ENCODE peak calls at places on chromosomes 13 and 19, in ten cellular contexts. Q, T, F, J, P, R, G, Y, K and M are unnamed samples.
A peak's percentile ranks its signal among the peaks of the same experiment; 100 is the strongest.

GRCh38 chr13:111371211-111371610 is 50.8 kb downstream of the TEX29 start:
- DNase-seq in R (no peak), Y (no peak), Q (no peak), F (no peak), K (no peak), G (peak; percentile 2), P (no peak), J (no peak), T (no peak), M (no peak)

GRCh38 chr13:50222569-50223332 is 207.5 kb downstream of the KCNRG start:
- DNase-seq in G (peak; percentile 95), J (peak; percentile 82), K (peak; percentile 7), Y (peak; percentile 95), P (no peak), T (no peak), Q (peak; percentile 84), R (peak; percentile 82), F (peak; percentile 35), M (peak; percentile 66)

GRCh38 chr19:32018014-32018413 is 327.4 kb upstream of the ZNF507 start:
- DNase-seq in Q (no peak), J (peak; percentile 9), R (peak; percentile 8), F (no peak), T (no peak), Y (peak; percentile 94), P (peak; percentile 8), K (no peak), G (no peak), M (no peak)

GRCh38 chr13:99282264-99283231 is 24.4 kb upstream of the GPR18 start:
- DNase-seq in K (no peak), T (no peak), J (no peak), P (no peak), Y (no peak), R (no peak), G (no peak), F (no peak), Q (no peak), M (no peak)

GRCh38 chr13:97853550-97853949 is 99.9 kb upstream of the IPO5 start:
- DNase-seq in T (no peak), J (peak; percentile 21), R (no peak), P (no peak), Y (no peak), Q (no peak), K (no peak), G (peak; percentile 14), F (no peak), M (peak; percentile 59)

GRCh38 chr13:49410006-49410405 is 33.9 kb downstream of the CAB39L start:
- DNase-seq in P (no peak), Q (no peak), J (no peak), Y (peak; percentile 0), T (no peak), G (no peak), R (no peak), F (no peak), K (peak; percentile 41), M (no peak)

GRCh38 chr19:54448037-54448773 is 794 bp upstream of the LENG8 start:
- DNase-seq in R (no peak), G (peak; percentile 66), Q (no peak), F (no peak), T (no peak), P (no peak), Y (peak; percentile 47), J (no peak), K (peak; percentile 34), M (peak; percentile 54)

GRCh38 chr13:99977912-99978780 is 3.4 kb upstream of the ZIC2 start:
- DNase-seq in F (no peak), J (no peak), K (no peak), Y (no peak), G (no peak), Q (peak; percentile 50), P (no peak), T (no peak), R (no peak), M (no peak)

GRCh38 chr13:32252812-32253440 is 62.2 kb downstream of the ZAR1L start:
- DNase-seq in P (no peak), Y (no peak), Q (no peak), R (no peak), F (no peak), G (no peak), J (no peak), T (no peak), K (no peak), M (no peak)

GRCh38 chr13:102901615-102902305 is 55.9 kb downstream of the ERCC5 start:
- DNase-seq in F (no peak), T (no peak), G (no peak), P (no peak), Q (no peak), K (no peak), Y (no peak), J (no peak), R (no peak), M (peak; percentile 5)

GRCh38 chr19:38932425-38933179 is 1.9 kb downstream of the MRPS12 start:
- DNase-seq in Q (no peak), K (peak; percentile 25), G (peak; percentile 44), R (no peak), F (no peak), Y (peak; percentile 30), J (no peak), T (no peak), P (no peak), M (peak; percentile 6)

GRCh38 chr13:70188567-70188966 is 80.3 kb upstream of the KLHL1 start:
- DNase-seq in T (no peak), Y (no peak), Q (no peak), K (peak; percentile 54), F (no peak), R (no peak), J (no peak), G (no peak), P (no peak), M (no peak)

GRCh38 chr13:75319244-75319643 is 162.7 kb downstream of the TBC1D4 start:
- DNase-seq in K (no peak), G (no peak), R (no peak), P (no peak), T (no peak), J (no peak), F (no peak), Y (no peak), Q (no peak), M (peak; percentile 57)

GRCh38 chr13:36891752-36892151 is 28.3 kb downstream of the SMAD9 start:
- DNase-seq in R (no peak), P (no peak), Y (no peak), J (peak; percentile 86), G (peak; percentile 49), Q (no peak), T (no peak), K (no peak), F (no peak), M (no peak)

GRCh38 chr19:45862271-45862563 is 730 bp downstream of the SYMPK start:
- DNase-seq in T (no peak), R (no peak), P (no peak), K (no peak), Q (no peak), J (no peak), G (no peak), Y (no peak), F (no peak), M (peak; percentile 6)

GRCh38 chr19:676343-677105 is at the start of gene FSTL3:
- DNase-seq in Q (peak; percentile 87), P (no peak), T (no peak), F (no peak), R (no peak), G (peak; percentile 28), K (no peak), J (no peak), Y (no peak), M (peak; percentile 15)

GRCh38 chr13:78298657-78299056 is 304.7 kb downstream of the POU4F1 start:
- DNase-seq in F (no peak), Q (no peak), G (no peak), T (no peak), P (peak; percentile 11), R (no peak), J (no peak), K (no peak), Y (peak; percentile 8), M (peak; percentile 4)

GRCh38 chr19:1307320-1307719 is 21.6 kb downstream of the EFNA2 start:
- DNase-seq in F (no peak), G (no peak), P (no peak), Q (no peak), R (no peak), Y (no peak), T (no peak), J (no peak), K (no peak), M (no peak)

GRCh38 chr13:65901723-65902122 is 1328.4 kb downstream of the PCDH9 start:
- DNase-seq in R (no peak), F (no peak), Q (no peak), P (no peak), T (no peak), K (no peak), Y (no peak), G (no peak), J (no peak), M (no peak)